ENCODE peak calls at places on chromosomes 13 and 19, in four cellular contexts. R is GM12878, O is kidney epithelial cell, P is A549. S is an unnamed sample.

GRCh38 chr13:77898097-77898496 is 20.5 kb downstream of the EDNRB start:
- DNase-seq in R (peak; percentile 66), O (peak; percentile 31), P (no peak), S (no peak)

GRCh38 chr13:100580045-100580444 is 8.5 kb downstream of the GGACT start:
- DNase-seq in R (no peak), O (no peak), P (no peak), S (no peak)

GRCh38 chr13:50376895-50377575 is 361.8 kb downstream of the KCNRG start:
- DNase-seq in R (no peak), O (no peak), P (no peak), S (no peak)

GRCh38 chr19:13430790-13431582 is 75.3 kb downstream of the CACNA1A start:
- DNase-seq in R (no peak), O (no peak), P (peak; percentile 15), S (peak; percentile 50)

GRCh38 chr19:35114656-35115537 is 726 bp upstream of the FXYD3 start:
- DNase-seq in R (no peak), O (no peak), P (peak; percentile 95), S (peak; percentile 54)

GRCh38 chr13:30082391-30082790 is 225.0 kb downstream of the KATNAL1 start:
- DNase-seq in R (no peak), O (no peak), P (no peak), S (no peak)

GRCh38 chr13:74132152-74132767 is 1.9 kb downstream of the KLF12 start:
- DNase-seq in R (no peak), O (no peak), P (no peak), S (peak; percentile 40)

GRCh38 chr13:113489549-113490495 is 689 bp downstream of the DCUN1D2 start:
- DNase-seq in R (no peak), O (no peak), P (peak; percentile 12), S (peak; percentile 61)

GRCh38 chr19:31313291-31314030 is 35.8 kb downstream of the TSHZ3 start:
- DNase-seq in R (no peak), O (no peak), P (no peak), S (no peak)

GRCh38 chr19:15378529-15379082 is 981 bp downstream of the AKAP8 start:
- DNase-seq in R (no peak), O (no peak), P (peak; percentile 18), S (peak; percentile 69)

GRCh38 chr13:111140562-111141105 is 25.5 kb downstream of the ARHGEF7 start:
- DNase-seq in R (no peak), O (no peak), P (no peak), S (no peak)

GRCh38 chr13:51520524-51520923 is 63.7 kb upstream of the WDFY2 start:
- DNase-seq in R (no peak), O (peak; percentile 49), P (no peak), S (peak; percentile 72)

GRCh38 chr13:101258071-101258470 is 158.2 kb downstream of the NALCN start:
- DNase-seq in R (peak; percentile 66), O (peak; percentile 41), P (peak; percentile 37), S (peak; percentile 86)

GRCh38 chr13:37870895-37871550 is 1.5 kb upstream of the TRPC4 start:
- DNase-seq in R (no peak), O (peak; percentile 25), P (no peak), S (peak; percentile 88)

GRCh38 chr19:47437500-47437899 is 18.2 kb upstream of the MEIS3 start:
- DNase-seq in R (no peak), O (no peak), P (no peak), S (no peak)

GRCh38 chr13:25982908-25983307 is 68.9 kb downstream of the SHISA2 start:
- DNase-seq in R (no peak), O (no peak), P (no peak), S (peak; percentile 42)

GRCh38 chr13:33194820-33195692 is 90.5 kb downstream of the STARD13 start:
- DNase-seq in R (peak; percentile 99), O (peak; percentile 80), P (no peak), S (peak; percentile 99)

GRCh38 chr19:5693195-5694166 is 3.4 kb downstream of the RPL36 start:
- DNase-seq in R (no peak), O (no peak), P (no peak), S (no peak)

GRCh38 chr13:68806125-68806524 is 1301.5 kb upstream of the ATXN8OS start:
- DNase-seq in R (no peak), O (no peak), P (no peak), S (no peak)

GRCh38 chr13:36520111-36520510 is 87.8 kb downstream of the CCNA1 start:
- DNase-seq in R (no peak), O (no peak), P (no peak), S (no peak)

GRCh38 chr13:47976325-47976724 is 24.7 kb downstream of the SUCLA2 start:
- DNase-seq in R (no peak), O (no peak), P (no peak), S (peak; percentile 8)

GRCh38 chr19:10431254-10431942 is 11.1 kb downstream of the PDE4A start:
- DNase-seq in R (peak; percentile 61), O (no peak), P (no peak), S (no peak)

GRCh38 chr19:10432736-10433130 is 12.4 kb downstream of the PDE4A start:
- DNase-seq in R (no peak), O (no peak), P (no peak), S (no peak)

GRCh38 chr19:10428996-10429381 is 8.7 kb downstream of the PDE4A start:
- DNase-seq in R (no peak), O (no peak), P (no peak), S (no peak)

GRCh38 chr19:10431943-10432735 is 11.8 kb downstream of the PDE4A start:
- DNase-seq in R (no peak), O (no peak), P (no peak), S (no peak)

GRCh38 chr19:10430505-10431253 is 10.3 kb downstream of the PDE4A start:
- DNase-seq in R (no peak), O (no peak), P (no peak), S (peak; percentile 36)
- H3K4me3 ChIP-seq in R (peak overlapping the region; percentile 54), O (peak overlapping the region; percentile 31), P (peak overlapping the region; percentile 50), S (peak overlapping the region; percentile 61)

GRCh38 chr19:55173186-55173716 is 6.8 kb upstream of the DNAAF3 start:
- DNase-seq in R (no peak), O (no peak), P (no peak), S (no peak)

GRCh38 chr19:55173717-55174409 is 6.2 kb downstream of the SYT5 start:
- DNase-seq in R (no peak), O (no peak), P (peak; percentile 95), S (peak; percentile 59)

GRCh38 chr19:55174425-55175116 is 5.5 kb downstream of the SYT5 start:
- DNase-seq in R (no peak), O (no peak), P (no peak), S (no peak)

GRCh38 chr19:55171440-55171839 is 5.0 kb upstream of the DNAAF3 start:
- DNase-seq in R (no peak), O (no peak), P (no peak), S (no peak)

GRCh38 chr19:55172741-55173140 is 6.3 kb upstream of the DNAAF3 start:
- DNase-seq in R (no peak), O (no peak), P (no peak), S (peak; percentile 36)
- TF ChIP-seq CTCF in R (no peak), O (no peak), P (no peak), S (no peak)

GRCh38 chr13:96992633-96993032 is 1.6 kb downstream of the OXGR1 start:
- DNase-seq in R (no peak), O (no peak), P (no peak), S (no peak)

GRCh38 chr13:96996097-96996496 is 1.8 kb upstream of the OXGR1 start:
- DNase-seq in R (no peak), O (no peak), P (no peak), S (no peak)

GRCh38 chr13:96994849-96995243 is 570 bp upstream of the OXGR1 start:
- DNase-seq in R (no peak), O (no peak), P (no peak), S (no peak)

GRCh38 chr13:96994030-96994848 is at the start of gene OXGR1:
- DNase-seq in R (no peak), O (no peak), P (no peak), S (no peak)

GRCh38 chr13:96993660-96994029 is 631 bp downstream of the OXGR1 start:
- DNase-seq in R (no peak), O (no peak), P (no peak), S (no peak)
- H3K4me3 ChIP-seq in R (no peak overlapping the region), O (peak overlapping the region; percentile 39), P (no peak overlapping the region), S (peak overlapping the region; percentile 38)

DNA sequence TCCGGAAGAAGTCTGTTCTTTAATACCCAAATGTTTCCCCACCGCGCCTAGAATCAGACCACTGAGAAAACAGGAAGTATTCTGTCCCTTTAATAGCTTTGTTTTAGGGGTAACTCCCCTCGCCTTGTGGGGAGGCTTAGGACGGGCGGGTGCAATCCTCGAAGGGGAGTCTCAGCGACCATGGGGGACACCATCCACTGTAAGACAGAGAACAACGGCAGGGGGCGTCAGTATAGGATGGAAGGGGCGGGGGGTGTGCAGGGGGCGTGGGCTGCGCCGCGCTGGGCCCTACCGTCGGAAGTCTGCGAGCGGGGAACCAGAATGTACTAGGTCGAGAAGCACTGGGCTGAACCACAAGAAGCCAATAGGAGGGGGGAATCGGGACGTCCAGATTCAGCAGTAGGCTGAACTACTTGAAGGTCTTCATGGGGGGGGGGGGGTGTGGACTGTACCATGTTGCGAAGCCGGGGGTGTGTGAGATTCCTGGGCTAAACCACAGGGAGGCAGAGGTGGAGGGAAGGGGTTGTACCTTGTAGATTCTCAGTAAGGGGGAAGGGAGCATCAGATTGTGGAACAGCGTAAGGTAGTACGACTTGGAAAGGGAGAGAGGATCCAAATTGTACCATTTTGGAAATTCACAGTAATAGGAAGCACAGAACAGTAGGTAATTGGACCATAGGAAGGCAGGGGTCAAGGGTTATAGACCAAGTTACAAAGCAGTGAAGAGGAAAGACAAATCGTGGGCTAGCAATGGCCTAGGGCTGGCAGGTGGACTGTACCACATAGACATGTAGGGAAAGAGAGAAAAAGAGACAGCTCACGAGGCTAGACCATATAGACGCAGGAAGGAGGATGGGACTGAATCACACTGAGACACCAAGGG is 1.0 kb upstream of the DBP start:
- DNase-seq in R (no peak), O (no peak), P (peak; percentile 87), S (peak; percentile 99)
- TF ChIP-seq CTCF in R (no peak), O (peak; percentile 21), P (no peak), S (peak; percentile 31)

DNA sequence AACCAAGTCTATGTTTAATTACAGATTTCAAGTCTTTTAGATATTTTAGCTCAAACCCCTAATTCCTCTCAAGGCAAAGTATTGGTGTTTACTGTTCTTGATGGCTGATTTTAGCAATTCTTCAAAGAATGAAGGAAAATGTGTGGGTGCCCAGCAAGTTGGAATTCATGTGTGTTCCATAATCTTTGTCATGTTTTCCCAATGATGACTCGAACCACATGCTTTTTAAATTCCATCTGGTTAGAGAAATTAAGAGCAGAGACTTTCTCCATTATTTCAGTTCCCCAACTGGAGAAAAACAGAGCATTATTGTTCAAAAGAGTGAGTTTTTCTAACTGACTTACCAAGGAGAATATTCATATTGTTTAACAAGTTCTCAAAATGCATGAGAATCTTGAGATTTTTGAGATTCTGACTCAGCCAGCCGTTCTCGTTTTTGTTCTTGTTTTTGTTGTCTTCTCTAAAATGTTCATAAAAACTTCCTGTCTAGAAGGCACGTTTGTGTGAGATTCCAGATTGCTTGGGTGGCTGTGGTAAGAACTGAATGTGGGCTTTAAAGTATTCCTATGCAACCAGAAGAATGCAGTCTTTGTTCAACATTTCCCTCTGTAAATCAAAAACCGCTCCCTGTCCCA is 404.7 kb downstream of the IRS2 start:
- DNase-seq in R (no peak), O (peak; percentile 39), P (no peak), S (peak; percentile 87)
- H3K4me3 ChIP-seq in R (no peak overlapping the region), O (no peak overlapping the region), P (no peak overlapping the region), S (no peak overlapping the region)

GRCh38 chr19:49817964-49818690 is at the start of gene MED25:
- DNase-seq in R (peak; percentile 72), O (peak; percentile 41), P (peak; percentile 90), S (peak; percentile 84)
- TF ChIP-seq CTCF in R (no peak), O (no peak), P (no peak), S (no peak)

S was measured in choroid plexus epithelial cell.